ENCODE peak calls at places on chromosomes 5 and 9, in nine cellular contexts. J is fibroblast of the aortic adventitia, C is fibroblast of mammary gland, X is pancreas, M is adrenal gland, Q is aorta, G is NB4, A is upper lobe of right lung, H is lower lobe of right lung. L is an unnamed sample.

GRCh38 chr9:105693435-105694275 is 686 bp upstream of the TMEM38B start:
- DNase-seq in Q (no peak), C (no peak), A (no peak), X (no peak), J (no peak), G (peak), H (no peak), M (no peak), L (no peak)

GRCh38 chr9:129317179-129318011 is 139.3 kb upstream of the IER5L start:
- DNase-seq in G (peak), C (peak), H (no peak), A (peak), J (peak), X (no peak), M (peak), Q (peak), L (peak)

GRCh38 chr9:14132798-14133197 is 181.1 kb downstream of the NFIB start:
- DNase-seq in X (no peak), A (no peak), G (no peak), H (no peak), M (no peak), J (no peak), C (no peak), Q (no peak), L (no peak)

GRCh38 chr5:77224672-77225355 is 14.3 kb downstream of the PDE8B start:
- DNase-seq in H (no peak), Q (no peak), X (no peak), G (no peak), C (peak), M (no peak), A (no peak), J (no peak), L (no peak)

GRCh38 chr9:33619666-33620404 is 95.8 kb downstream of the ANKRD18B start:
- DNase-seq in G (peak), Q (no peak), A (no peak), J (peak), X (no peak), C (peak), H (no peak), M (no peak), L (no peak)

GRCh38 chr5:96752341-96753016 is 55.3 kb downstream of the ERAP1 start:
- DNase-seq in C (peak), Q (no peak), A (no peak), J (peak), M (peak), X (no peak), G (peak), H (no peak), L (no peak)

GRCh38 chr5:115098041-115098702 is 71.5 kb downstream of the TRIM36 start:
- DNase-seq in M (peak), J (peak), Q (no peak), A (no peak), G (peak), H (no peak), X (no peak), C (peak), L (no peak)

GRCh38 chr5:147176422-147176821 is 58.4 kb upstream of the STK32A start:
- DNase-seq in X (no peak), M (no peak), J (no peak), Q (no peak), C (no peak), G (no peak), H (no peak), A (no peak), L (no peak)

GRCh38 chr5:90528704-90529233 is 615 bp downstream of the LYSMD3 start:
- DNase-seq in J (peak), H (no peak), C (peak), A (no peak), Q (no peak), G (peak), M (peak), X (no peak), L (no peak)

GRCh38 chr5:131186561-131187256 is 16.0 kb downstream of the LYRM7 start:
- DNase-seq in A (no peak), X (no peak), G (no peak), M (no peak), C (peak), Q (no peak), J (peak), H (no peak), L (no peak)

GRCh38 chr9:111610851-111611250 is 11.4 kb upstream of the PTGR1 start:
- DNase-seq in G (no peak), J (no peak), H (no peak), X (no peak), C (no peak), Q (no peak), A (no peak), M (no peak), L (no peak)

GRCh38 chr9:111615928-111616327 is 15.2 kb upstream of the DNAJC25 start:
- DNase-seq in J (no peak), X (no peak), M (no peak), H (no peak), G (no peak), C (no peak), A (no peak), Q (no peak), L (no peak)

GRCh38 chr9:111610149-111610548 is 10.7 kb upstream of the PTGR1 start:
- DNase-seq in A (no peak), C (no peak), J (no peak), H (no peak), X (no peak), Q (no peak), M (no peak), G (no peak), L (no peak)

GRCh38 chr9:111613436-111614040 is 14.1 kb upstream of the PTGR1 start:
- DNase-seq in G (no peak), A (no peak), X (no peak), J (no peak), H (no peak), M (no peak), C (no peak), Q (no peak), L (no peak)
- H3K4me3 ChIP-seq in G (no peak), A (no peak), X (no peak), J (no peak), H (no peak), M (no peak), C (no peak), Q (no peak), L (no peak)

GRCh38 chr5:179730852-179731251 is 1.8 kb upstream of the MAML1 start:
- DNase-seq in G (peak), M (no peak), A (no peak), Q (no peak), J (no peak), H (no peak), C (no peak), X (no peak), L (no peak)

GRCh38 chr5:179730356-179730755 is 2.3 kb upstream of the MAML1 start:
- DNase-seq in M (no peak), H (no peak), Q (no peak), J (no peak), A (no peak), G (no peak), C (no peak), X (no peak), L (no peak)

GRCh38 chr5:179732412-179732917 is at the start of gene MAML1:
- DNase-seq in M (peak), J (peak), H (peak), A (peak), Q (peak), X (peak), C (peak), G (peak), L (peak)

GRCh38 chr5:179732918-179733763 is 519 bp downstream of the MAML1 start:
- DNase-seq in G (peak), C (peak), Q (peak), A (peak), M (peak), J (peak), X (peak), H (peak), L (peak)

GRCh38 chr5:179731791-179732411 is 721 bp upstream of the MAML1 start:
- DNase-seq in A (peak), G (peak), H (peak), C (peak), J (peak), M (peak), Q (peak), X (no peak), L (peak)
- H3K4me3 ChIP-seq in A (peak), G (peak), H (peak), C (peak), J (peak), M (no peak), Q (no peak), X (no peak), L (peak)

GRCh38 chr5:81408496-81408895 is 14.6 kb upstream of the ACOT12 start:
- DNase-seq in X (no peak), C (no peak), J (peak), Q (no peak), G (no peak), A (no peak), M (no peak), H (no peak), L (no peak)

GRCh38 chr5:81409361-81409760 is 15.4 kb upstream of the ACOT12 start:
- DNase-seq in Q (no peak), X (no peak), J (no peak), G (no peak), A (no peak), H (no peak), C (no peak), M (no peak), L (no peak)

GRCh38 chr5:81409845-81410369 is 16.0 kb upstream of the ACOT12 start:
- DNase-seq in M (no peak), Q (no peak), H (no peak), J (no peak), C (no peak), A (no peak), X (no peak), G (no peak), L (no peak)
- H3K4me3 ChIP-seq in M (no peak), Q (no peak), H (no peak), J (no peak), C (no peak), A (no peak), X (no peak), G (no peak), L (no peak)

GRCh38 chr9:127754099-127754760 is 19.1 kb upstream of the TOR2A start:
- DNase-seq in Q (no peak), C (no peak), A (no peak), X (no peak), M (no peak), G (no peak), H (no peak), J (no peak), L (no peak)
- H3K4me3 ChIP-seq in Q (no peak), C (no peak), A (peak), X (no peak), M (no peak), G (no peak), H (peak), J (no peak), L (peak)

GRCh38 chr9:137276757-137277328 is 683 bp upstream of the TOR4A start:
- DNase-seq in C (peak), X (peak), G (peak), M (peak), A (peak), H (peak), J (peak), Q (peak), L (peak)
- H3K4me3 ChIP-seq in C (peak), X (peak), G (peak), M (no peak), A (peak), H (peak), J (peak), Q (no peak), L (peak)

L was measured in psoas muscle.